ENCODE peak calls at places on chromosomes 4 and X, in four cellular contexts. G is GM12878, W is WTC11, H is K562. N is an unnamed sample.

GRCh38 chrX:12956704-12957541 is 18.0 kb upstream of the TMSB4X start:
- DNase-seq in G (peak; percentile 91), W (no peak), H (peak; percentile 88), N (no peak)

GRCh38 chrX:8430444-8430843 is 34.2 kb upstream of the VCX3B start:
- DNase-seq in G (no peak), W (no peak), H (no peak), N (no peak)

GRCh38 chrX:139881572-139881971 is 51.3 kb downstream of the ATP11C start:
- DNase-seq in G (no peak), W (no peak), H (no peak), N (no peak)

GRCh38 chr4:116358633-116359222 is 726.6 kb downstream of the TRAM1L1 start:
- DNase-seq in G (peak; percentile 44), W (peak; percentile 83), H (peak; percentile 69), N (peak; percentile 82)

GRCh38 chrX:109890910-109891502 is 111.9 kb upstream of the TMEM164 start:
- DNase-seq in G (no peak), W (peak; percentile 70), H (peak; percentile 83), N (peak; percentile 43)

GRCh38 chr4:139861471-139861870 is 195.9 kb downstream of the MGST2 start:
- DNase-seq in G (no peak), W (no peak), H (no peak), N (peak; percentile 44)

GRCh38 chrX:130028196-130028595 is 45.8 kb downstream of the BCORL1 start:
- DNase-seq in G (no peak), W (peak; percentile 53), H (peak; percentile 66), N (no peak)

GRCh38 chrX:119690921-119691716 is 1.8 kb downstream of the SEPTIN6 start:
- DNase-seq in G (no peak), W (no peak), H (peak; percentile 89), N (no peak)

GRCh38 chrX:66676413-66676812 is 37.5 kb upstream of the EDA2R start:
- DNase-seq in G (no peak), W (no peak), H (no peak), N (no peak)

GRCh38 chrX:29555465-29556091 is 659.8 kb upstream of the MAGEB2 start:
- DNase-seq in G (peak; percentile 93), W (no peak), H (no peak), N (no peak)

GRCh38 chrX:69126642-69127041 is 38.6 kb downstream of the PJA1 start:
- DNase-seq in G (no peak), W (no peak), H (no peak), N (no peak)

GRCh38 chrX:120839506-120839905 is 36.2 kb downstream of the CT47B1 start:
- DNase-seq in G (no peak), W (no peak), H (no peak), N (no peak)

GRCh38 chrX:55750256-55750655 is 32.7 kb downstream of the RRAGB start:
- DNase-seq in G (no peak), W (no peak), H (no peak), N (no peak)

GRCh38 chrX:21798677-21799219 is 40.7 kb upstream of the MBTPS2 start:
- DNase-seq in G (no peak), W (no peak), H (no peak), N (peak; percentile 66)

GRCh38 chr4:53617101-53617680 is 25.9 kb upstream of the LNX1 start:
- DNase-seq in G (no peak), W (no peak), H (no peak), N (no peak)

GRCh38 chr4:140238353-140239041 is 84.5 kb upstream of the MAML3 start:
- DNase-seq in G (no peak), W (peak; percentile 49), H (peak; percentile 12), N (no peak)

GRCh38 chrX:2463973-2464676 is 36.7 kb downstream of the DHRSX start:
- DNase-seq in G (no peak), W (peak; percentile 52), H (peak; percentile 93), N (no peak)

GRCh38 chr4:124961138-124961750 is 248.7 kb upstream of the ANKRD50 start:
- DNase-seq in G (no peak), W (no peak), H (peak; percentile 1), N (no peak)

GRCh38 chrX:47358387-47359065 is 11.9 kb upstream of the ZNF157 start:
- DNase-seq in G (no peak), W (no peak), H (no peak), N (no peak)

GRCh38 chr4:139798456-139798855 is 132.8 kb downstream of the MGST2 start:
- DNase-seq in G (no peak), W (no peak), H (no peak), N (no peak)

GRCh38 chr4:175946472-175947116 is 119.0 kb upstream of the WDR17 start:
- DNase-seq in G (no peak), W (no peak), H (no peak), N (no peak)

GRCh38 chr4:90718926-90719325 is 591.7 kb downstream of the CCSER1 start:
- DNase-seq in G (no peak), W (no peak), H (no peak), N (no peak)

GRCh38 chrX:153773218-153773611 is 7.6 kb upstream of the SRPK3 start:
- DNase-seq in G (no peak), W (no peak), H (no peak), N (no peak)

GRCh38 chrX:139823806-139824205 is 109.0 kb downstream of the ATP11C start:
- DNase-seq in G (no peak), W (no peak), H (no peak), N (no peak)

GRCh38 chr4:95549246-95550138 is 719 bp upstream of the UNC5C start:
- DNase-seq in G (peak; percentile 38), W (peak; percentile 52), H (no peak), N (no peak)

GRCh38 chr4:164440196-164440595 is 313.7 kb upstream of the SMIM31 start:
- DNase-seq in G (no peak), W (no peak), H (peak; percentile 24), N (no peak)
- TF ChIP-seq NR2C2 in G (no peak), W (no peak), H (no peak), N (no peak)

GRCh38 chr4:159766241-159766640 is 663.4 kb downstream of the RAPGEF2 start:
- DNase-seq in G (no peak), W (no peak), H (no peak), N (peak; percentile 1)

GRCh38 chr4:159765402-159765801 is 662.5 kb downstream of the RAPGEF2 start:
- DNase-seq in G (no peak), W (no peak), H (no peak), N (no peak)

GRCh38 chr4:159768011-159768410 is 665.1 kb downstream of the RAPGEF2 start:
- DNase-seq in G (no peak), W (no peak), H (no peak), N (no peak)

GRCh38 chr4:159762672-159763071 is 659.8 kb downstream of the RAPGEF2 start:
- DNase-seq in G (no peak), W (no peak), H (no peak), N (no peak)

DNA sequence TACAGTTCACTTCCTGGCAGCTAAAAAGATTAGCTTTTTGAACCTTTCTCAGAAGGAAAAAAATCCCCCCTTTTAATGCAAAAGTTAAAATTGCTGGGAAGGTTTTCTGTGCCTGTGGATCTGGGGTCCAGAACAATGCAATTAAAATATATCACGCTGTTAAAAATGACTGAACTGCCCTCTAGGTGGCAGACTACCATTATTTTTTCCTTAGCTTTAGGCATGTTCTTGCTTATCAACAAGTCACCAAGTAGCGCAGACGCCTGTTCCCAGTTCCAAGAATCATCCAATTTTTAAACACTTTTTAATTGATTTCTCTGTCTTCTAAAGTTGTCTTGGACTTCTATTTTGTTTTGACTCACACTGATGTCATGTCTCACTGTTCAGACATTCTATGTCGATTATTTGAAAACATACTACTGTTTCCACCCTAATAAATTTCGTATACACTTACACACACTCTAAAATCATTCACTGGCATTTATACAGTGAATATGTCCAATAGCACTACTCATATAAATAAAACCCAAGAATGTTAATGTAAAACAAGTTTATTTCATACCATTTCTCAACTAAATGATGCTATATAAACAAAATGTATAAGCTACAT is 661.6 kb downstream of the RAPGEF2 start:
- DNase-seq in G (no peak), W (no peak), H (peak; percentile 8), N (peak; percentile 31)
- TF ChIP-seq NR2C2 in G (no peak), W (no peak), H (no peak), N (no peak)

GRCh38 chr4:72997409-72997808 is 72.1 kb downstream of the COX18 start:
- DNase-seq in G (no peak), W (no peak), H (no peak), N (no peak)

GRCh38 chr4:72987741-72988729 is 81.5 kb downstream of the COX18 start:
- DNase-seq in G (no peak), W (no peak), H (no peak), N (no peak)

GRCh38 chr4:72993876-72994275 is 75.6 kb downstream of the COX18 start:
- DNase-seq in G (no peak), W (no peak), H (no peak), N (no peak)

GRCh38 chr4:72991889-72992288 is 77.6 kb downstream of the COX18 start:
- DNase-seq in G (no peak), W (no peak), H (no peak), N (no peak)
- TF ChIP-seq NR2C2 in G (no peak), W (no peak), H (no peak), N (no peak)

GRCh38 chrX:155953055-155953454 is 44.4 kb upstream of the IL9R start:
- DNase-seq in G (no peak), W (no peak), H (no peak), N (no peak)
- TF ChIP-seq NR2C2 in G (no peak), W (no peak), H (no peak), N (no peak)